ENCODE peak calls at places on chromosomes 5 and 9, in ten cellular contexts. A, H, V, Q, O, K, P, R, N and X are unnamed samples.
A peak's percentile ranks its signal among the peaks of the same experiment; 100 is the strongest.

GRCh38 chr9:18390393-18390792 is 83.6 kb upstream of the ADAMTSL1 start:
- DNase-seq in A (no peak), H (peak; percentile 7), V (no peak), Q (no peak), O (peak; percentile 13), K (no peak), P (no peak), R (no peak), N (no peak), X (no peak)

GRCh38 chr5:91652678-91653077 is 269.6 kb upstream of the ARRDC3 start:
- DNase-seq in A (no peak), H (no peak), V (no peak), Q (no peak), O (no peak), K (no peak), P (no peak), R (no peak), N (no peak), X (no peak)

GRCh38 chr9:8835291-8835690 is 1035.7 kb upstream of the DMAC1 start:
- DNase-seq in A (no peak), H (no peak), V (no peak), Q (no peak), O (no peak), K (no peak), P (no peak), R (no peak), N (no peak), X (no peak)

GRCh38 chr9:114754574-114754973 is 51.3 kb downstream of the TNFSF15 start:
- DNase-seq in A (no peak), H (no peak), V (no peak), Q (no peak), O (no peak), K (no peak), P (no peak), R (no peak), N (no peak), X (no peak)

GRCh38 chr5:147453901-147454814 is 55.7 kb downstream of the DPYSL3 start:
- DNase-seq in A (peak; percentile 91), H (peak; percentile 71), V (peak; percentile 52), Q (peak; percentile 93), O (peak; percentile 51), K (peak; percentile 75), P (peak; percentile 87), R (peak; percentile 94), N (peak; percentile 91), X (peak; percentile 86)

GRCh38 chr9:135030711-135031245 is 56.7 kb upstream of the OLFM1 start:
- DNase-seq in A (no peak), H (no peak), V (no peak), Q (no peak), O (no peak), K (no peak), P (no peak), R (no peak), N (no peak), X (no peak)

GRCh38 chr5:65359981-65360380 is 121.7 kb downstream of the ADAMTS6 start:
- DNase-seq in A (no peak), H (no peak), V (no peak), Q (no peak), O (no peak), K (no peak), P (peak; percentile 23), R (no peak), N (no peak), X (no peak)

GRCh38 chr5:573976-574375 is 38.2 kb upstream of the CEP72 start:
- DNase-seq in A (no peak), H (no peak), V (no peak), Q (peak; percentile 68), O (no peak), K (no peak), P (no peak), R (no peak), N (no peak), X (no peak)

GRCh38 chr5:60207031-60207430 is 313.5 kb upstream of the PDE4D start:
- DNase-seq in A (no peak), H (no peak), V (no peak), Q (no peak), O (no peak), K (no peak), P (no peak), R (no peak), N (no peak), X (no peak)

DNA sequence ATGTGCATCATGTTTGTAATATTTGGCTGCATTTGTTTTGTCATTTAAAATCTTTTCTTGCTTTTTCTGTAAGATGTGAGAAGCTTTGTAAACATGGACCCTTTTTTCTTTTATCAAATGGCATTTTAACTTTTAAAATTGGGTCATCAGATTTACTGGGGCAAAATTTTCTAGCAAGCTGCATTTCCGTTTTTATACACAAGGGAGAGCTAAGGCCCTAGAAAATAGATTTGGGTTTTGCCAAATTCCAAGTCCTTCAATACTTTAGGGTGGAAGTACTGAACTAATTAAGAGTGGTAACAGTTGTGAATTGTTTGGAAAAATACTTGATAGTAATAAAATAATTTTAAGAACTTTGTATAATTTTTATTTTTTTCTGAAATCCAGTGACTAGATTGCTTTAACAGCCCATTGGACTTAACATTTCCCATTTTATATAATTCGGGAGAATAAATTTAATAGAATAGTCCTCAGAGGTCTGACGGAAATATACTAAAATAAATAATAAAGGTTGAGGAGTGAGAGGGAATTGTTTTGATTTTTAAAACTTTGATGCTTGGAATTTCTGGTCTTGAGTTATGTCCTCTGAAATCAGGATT is 117.4 kb downstream of the SMARCA2 start:
- DNase-seq in A (no peak), H (no peak), V (no peak), Q (no peak), O (no peak), K (no peak), P (peak; percentile 24), R (no peak), N (no peak), X (peak; percentile 40)
- TF ChIP-seq CTCF in A (peak; percentile 83), H (peak; percentile 80), V (peak; percentile 38), Q (peak; percentile 64), O (peak; percentile 54), K (peak; percentile 76), P (peak; percentile 74), R (peak; percentile 41), N (peak; percentile 75), X (peak; percentile 67)

DNA sequence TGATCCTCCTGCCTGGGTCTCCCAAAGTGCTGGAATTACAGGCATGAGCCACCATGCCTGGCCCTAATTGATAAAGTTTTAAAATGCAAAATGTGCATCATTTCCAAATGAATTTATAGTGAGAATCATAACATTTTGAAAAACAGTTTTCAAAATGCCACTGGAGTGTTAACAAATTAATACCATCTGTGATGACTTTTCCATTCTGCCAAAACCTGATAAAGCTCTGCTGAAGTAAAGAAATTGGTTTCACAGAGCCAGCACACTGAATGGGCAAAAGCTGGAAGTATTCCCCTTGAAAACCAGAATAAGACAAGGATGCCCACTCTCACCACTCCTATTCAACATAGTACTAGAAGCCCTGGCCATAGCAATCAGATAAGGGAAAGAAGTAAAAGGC is 89.6 kb downstream of the MUSK start:
- DNase-seq in A (no peak), H (no peak), V (no peak), Q (no peak), O (no peak), K (no peak), P (no peak), R (no peak), N (no peak), X (no peak)
- TF ChIP-seq CTCF in A (no peak), H (no peak), V (no peak), Q (no peak), O (no peak), K (no peak), P (no peak), R (no peak), N (no peak), X (no peak)

GRCh38 chr5:161851691-161852299 is 3.9 kb downstream of the GABRA1 start:
- DNase-seq in A (no peak), H (no peak), V (no peak), Q (no peak), O (no peak), K (no peak), P (no peak), R (no peak), N (no peak), X (peak; percentile 30)
- TF ChIP-seq CTCF in A (peak; percentile 13), H (no peak), V (no peak), Q (no peak), O (no peak), K (no peak), P (no peak), R (no peak), N (no peak), X (peak; percentile 45)

GRCh38 chr5:101047181-101047580 is 144.1 kb upstream of the ST8SIA4 start:
- DNase-seq in A (no peak), H (no peak), V (no peak), Q (no peak), O (no peak), K (no peak), P (no peak), R (no peak), N (no peak), X (no peak)

DNA sequence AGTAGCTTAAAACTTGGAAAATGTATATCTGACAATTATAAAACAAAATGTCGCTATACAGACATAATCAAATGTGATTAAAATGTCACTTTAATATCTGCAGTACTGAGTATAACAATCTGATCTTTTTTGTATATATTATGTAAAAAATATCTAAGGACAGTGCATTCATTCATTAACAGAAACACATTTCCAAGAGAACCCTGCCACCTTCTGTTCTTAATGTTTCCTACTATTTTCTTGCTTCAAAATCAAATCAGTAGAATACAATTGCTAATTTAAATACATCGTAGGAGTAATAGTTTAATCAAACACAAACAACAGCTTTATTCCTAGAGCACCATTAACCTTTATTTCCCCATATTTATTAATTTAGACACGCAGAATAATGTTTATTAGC is 142.6 kb upstream of the ST8SIA4 start:
- DNase-seq in A (no peak), H (no peak), V (no peak), Q (no peak), O (no peak), K (no peak), P (peak; percentile 5), R (no peak), N (no peak), X (peak; percentile 9)
- TF ChIP-seq CTCF in A (peak; percentile 50), H (peak; percentile 6), V (no peak), Q (peak; percentile 25), O (no peak), K (no peak), P (no peak), R (no peak), N (no peak), X (peak; percentile 30)

DNA sequence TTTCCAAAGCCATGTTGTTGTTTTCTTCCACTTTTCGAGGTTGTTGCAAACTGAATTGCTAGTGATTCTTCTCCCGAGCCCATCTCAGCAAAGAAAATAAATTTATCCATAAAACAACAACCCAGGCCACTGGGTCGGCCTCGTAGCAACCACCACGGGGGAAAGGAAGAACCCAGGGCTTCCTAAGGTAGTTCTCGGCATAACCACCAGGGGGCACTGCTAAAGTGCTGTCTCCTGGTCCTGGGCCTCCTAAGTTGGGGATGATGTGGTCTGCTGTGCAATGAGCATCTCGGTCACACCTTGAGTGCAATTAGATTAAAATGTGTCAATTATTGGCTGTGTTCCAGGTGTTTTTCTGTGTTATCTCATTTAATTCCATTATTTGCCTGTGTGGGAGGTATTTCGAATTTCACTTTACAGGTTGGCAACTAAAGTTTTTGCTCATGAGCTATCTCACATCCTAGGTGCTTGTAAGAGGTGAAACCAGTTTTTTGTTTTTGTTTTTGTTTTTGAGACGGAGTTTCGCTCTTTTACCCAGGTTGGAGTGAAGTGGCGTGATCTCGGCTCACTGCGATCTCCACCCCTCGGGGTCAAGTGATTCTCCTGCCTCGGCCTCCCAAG is 102.8 kb upstream of the DAP start:
- DNase-seq in A (peak; percentile 24), H (no peak), V (peak; percentile 33), Q (no peak), O (peak; percentile 65), K (peak; percentile 17), P (peak; percentile 37), R (peak; percentile 84), N (no peak), X (peak; percentile 68)
- TF ChIP-seq CTCF in A (peak; percentile 74), H (peak; percentile 76), V (peak; percentile 75), Q (peak; percentile 56), O (peak; percentile 94), K (peak; percentile 87), P (peak; percentile 84), R (peak; percentile 86), N (peak; percentile 18), X (peak; percentile 80)

GRCh38 chr5:158165647-158166046 is 306.7 kb upstream of the CLINT1 start:
- DNase-seq in A (no peak), H (no peak), V (no peak), Q (no peak), O (no peak), K (no peak), P (no peak), R (no peak), N (no peak), X (no peak)
- TF ChIP-seq CTCF in A (no peak), H (no peak), V (no peak), Q (no peak), O (peak; percentile 48), K (peak; percentile 7), P (no peak), R (no peak), N (no peak), X (peak; percentile 9)